ENCODE peak calls at places on chromosome 19, in nine cellular contexts. One of them, this sample, is unnamed.

GRCh38 chr19:50710094-50710493 is 9.5 kb downstream of the SHANK1 start:
- DNase-seq in heart right ventricle: no peak
- DNase-seq in suprapubic skin: no peak
- DNase-seq in astrocyte: no peak
- DNase-seq in C1 segment of cervical spinal cord: no peak
- DNase-seq in HuH-7.5: no peak
- DNase-seq in DMS79 treated with DMSO at 0.1 percent for 48 hours: no peak
- DNase-seq in NCI-H1930: no peak
- DNase-seq in ascending aorta: no peak
- DNase-seq in this sample: no peak

GRCh38 chr19:11384778-11385129 is 640 bp upstream of the EPOR start:
- DNase-seq in heart right ventricle: no peak
- DNase-seq in suprapubic skin: no peak
- DNase-seq in astrocyte: no peak
- DNase-seq in C1 segment of cervical spinal cord: no peak
- DNase-seq in HuH-7.5: no peak
- DNase-seq in DMS79 treated with DMSO at 0.1 percent for 48 hours: no peak
- DNase-seq in NCI-H1930: no peak
- DNase-seq in ascending aorta: no peak
- DNase-seq in this sample: no peak

GRCh38 chr19:2064788-2065524 is 13.9 kb upstream of the MKNK2 start:
- DNase-seq in heart right ventricle: no peak
- DNase-seq in suprapubic skin: no peak
- DNase-seq in astrocyte: no peak
- DNase-seq in C1 segment of cervical spinal cord: peak; percentile 67
- DNase-seq in HuH-7.5: no peak
- DNase-seq in DMS79 treated with DMSO at 0.1 percent for 48 hours: no peak
- DNase-seq in NCI-H1930: no peak
- DNase-seq in ascending aorta: no peak
- DNase-seq in this sample: no peak

GRCh38 chr19:51422053-51422448 is 4.6 kb upstream of the SIGLEC10 start:
- DNase-seq in heart right ventricle: peak; percentile 81
- DNase-seq in suprapubic skin: peak; percentile 86
- DNase-seq in astrocyte: peak; percentile 12
- DNase-seq in C1 segment of cervical spinal cord: peak; percentile 56
- DNase-seq in HuH-7.5: peak; percentile 76
- DNase-seq in DMS79 treated with DMSO at 0.1 percent for 48 hours: peak; percentile 14
- DNase-seq in NCI-H1930: peak; percentile 79
- DNase-seq in ascending aorta: no peak
- DNase-seq in this sample: peak; percentile 81

GRCh38 chr19:38245826-38246498 is 10.2 kb downstream of the PPP1R14A start:
- DNase-seq in heart right ventricle: no peak
- DNase-seq in suprapubic skin: no peak
- DNase-seq in astrocyte: no peak
- DNase-seq in C1 segment of cervical spinal cord: no peak
- DNase-seq in HuH-7.5: no peak
- DNase-seq in DMS79 treated with DMSO at 0.1 percent for 48 hours: no peak
- DNase-seq in NCI-H1930: no peak
- DNase-seq in ascending aorta: no peak
- DNase-seq in this sample: no peak

GRCh38 chr19:46766569-46767317 is 20.5 kb upstream of the STRN4 start:
- DNase-seq in heart right ventricle: no peak
- DNase-seq in suprapubic skin: no peak
- DNase-seq in astrocyte: no peak
- DNase-seq in C1 segment of cervical spinal cord: no peak
- DNase-seq in HuH-7.5: peak; percentile 60
- DNase-seq in DMS79 treated with DMSO at 0.1 percent for 48 hours: no peak
- DNase-seq in NCI-H1930: no peak
- DNase-seq in ascending aorta: no peak
- DNase-seq in this sample: peak; percentile 59

GRCh38 chr19:57566396-57567256 is 7.0 kb upstream of the ZNF550 start:
- DNase-seq in heart right ventricle: no peak
- DNase-seq in suprapubic skin: no peak
- DNase-seq in astrocyte: peak; percentile 48
- DNase-seq in C1 segment of cervical spinal cord: no peak
- DNase-seq in HuH-7.5: no peak
- DNase-seq in DMS79 treated with DMSO at 0.1 percent for 48 hours: peak; percentile 7
- DNase-seq in NCI-H1930: no peak
- DNase-seq in ascending aorta: no peak
- DNase-seq in this sample: no peak

GRCh38 chr19:35264281-35265125 is 4.3 kb upstream of the USF2 start:
- DNase-seq in heart right ventricle: no peak
- DNase-seq in suprapubic skin: peak; percentile 56
- DNase-seq in astrocyte: no peak
- DNase-seq in C1 segment of cervical spinal cord: no peak
- DNase-seq in HuH-7.5: no peak
- DNase-seq in DMS79 treated with DMSO at 0.1 percent for 48 hours: no peak
- DNase-seq in NCI-H1930: no peak
- DNase-seq in ascending aorta: no peak
- DNase-seq in this sample: no peak